ENCODE peak calls at places on chromosomes 4 and X, in ten cellular contexts. J is heart left ventricle; P is H1; H is right atrium auricular region; V is prostate gland; Q is tibial artery; Y is CD4-positive, alpha-beta T cell; B is Caco-2; K is K562; D is stomach. R is an unnamed sample.
A peak's percentile ranks its signal among the peaks of the same experiment; 100 is the strongest.

GRCh38 chrX:149829751-149830191 is 48.0 kb downstream of the MAGEA9 start:
- DNase-seq in J (no peak), P (no peak), H (no peak), V (no peak), Q (no peak), Y (peak; percentile 1), B (no peak), K (no peak), D (no peak), R (no peak)

GRCh38 chrX:5458300-5458699 is 770.4 kb downstream of the NLGN4X start:
- DNase-seq in J (no peak), P (no peak), H (no peak), V (no peak), Q (no peak), Y (no peak), B (no peak), K (no peak), D (no peak), R (no peak)

GRCh38 chr4:80361329-80361900 is 25.9 kb downstream of the CFAP299 start:
- DNase-seq in J (no peak), P (no peak), H (no peak), V (no peak), Q (no peak), Y (no peak), B (no peak), K (peak; percentile 17), D (no peak), R (no peak)

GRCh38 chr4:147755567-147756295 is 23.8 kb downstream of the ARHGAP10 start:
- DNase-seq in J (no peak), P (no peak), H (no peak), V (no peak), Q (no peak), Y (no peak), B (no peak), K (no peak), D (no peak), R (no peak)

GRCh38 chrX:12026481-12026880 is 111.8 kb upstream of the FRMPD4 start:
- DNase-seq in J (no peak), P (no peak), H (no peak), V (no peak), Q (no peak), Y (no peak), B (no peak), K (no peak), D (no peak), R (no peak)

GRCh38 chrX:65697915-65698796 is 30.7 kb downstream of the MSN start:
- DNase-seq in J (peak; percentile 69), P (no peak), H (peak; percentile 71), V (no peak), Q (peak; percentile 47), Y (peak; percentile 58), B (no peak), K (peak; percentile 82), D (peak; percentile 37), R (peak; percentile 76)

GRCh38 chr4:159593651-159594050 is 490.8 kb downstream of the RAPGEF2 start:
- DNase-seq in J (no peak), P (no peak), H (no peak), V (no peak), Q (no peak), Y (no peak), B (no peak), K (no peak), D (no peak), R (no peak)

GRCh38 chrX:17520206-17520605 is 145.2 kb downstream of the NHS start:
- DNase-seq in J (no peak), P (no peak), H (no peak), V (no peak), Q (peak; percentile 23), Y (no peak), B (no peak), K (no peak), D (no peak), R (no peak)

GRCh38 chrX:131045786-131046185 is 12.4 kb upstream of the ARHGAP36 start:
- DNase-seq in J (no peak), P (no peak), H (no peak), V (no peak), Q (no peak), Y (no peak), B (no peak), K (no peak), D (no peak), R (no peak)

GRCh38 chrX:131046596-131046995 is 11.6 kb upstream of the ARHGAP36 start:
- DNase-seq in J (no peak), P (no peak), H (no peak), V (no peak), Q (no peak), Y (no peak), B (no peak), K (no peak), D (no peak), R (no peak)

GRCh38 chrX:131040781-131041180 is 17.4 kb upstream of the ARHGAP36 start:
- DNase-seq in J (no peak), P (no peak), H (no peak), V (no peak), Q (no peak), Y (no peak), B (no peak), K (no peak), D (no peak), R (no peak)

GRCh38 chrX:131041652-131042051 is 16.5 kb upstream of the ARHGAP36 start:
- DNase-seq in J (no peak), P (no peak), H (no peak), V (no peak), Q (no peak), Y (no peak), B (no peak), K (no peak), D (no peak), R (no peak)
- H3K27me3 ChIP-seq in J (no peaks in the 10 kb centered on the region), P (no peaks in the 10 kb centered on the region), H (no peaks in the 10 kb centered on the region), V (no peaks in the 10 kb centered on the region), Q (no peaks in the 10 kb centered on the region), Y (peaks cover 9% of the 10 kb centered on the region), B (no peaks in the 10 kb centered on the region), K (peaks cover 6% of the 10 kb centered on the region), D (peaks cover 4% of the 10 kb centered on the region), R (no peaks in the 10 kb centered on the region)

DNA sequence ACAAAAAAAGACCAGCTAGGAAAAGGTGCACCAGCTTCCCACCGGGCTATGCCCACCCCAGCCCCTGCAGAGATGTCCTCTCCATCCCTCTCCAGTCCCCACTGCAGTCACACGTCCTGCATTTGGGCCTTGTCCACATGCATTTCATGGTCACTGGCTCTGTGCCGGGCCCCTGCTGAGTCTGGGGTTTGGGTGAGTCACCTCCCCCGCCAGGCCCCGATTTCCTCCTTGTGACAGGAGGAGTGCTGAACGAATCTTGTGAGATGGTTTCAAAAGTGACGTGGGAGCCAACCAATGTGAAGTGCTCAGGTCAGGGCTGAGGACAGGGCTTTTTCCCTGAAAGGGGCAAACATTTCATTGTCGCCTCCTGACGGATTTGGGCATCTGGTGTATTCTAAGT is 7.1 kb downstream of the CPZ start:
- DNase-seq in J (no peak), P (no peak), H (no peak), V (no peak), Q (no peak), Y (no peak), B (no peak), K (peak; percentile 60), D (no peak), R (peak; percentile 23)
- H3K27me3 ChIP-seq in J (no peaks in the 10 kb centered on the region), P (no peaks in the 10 kb centered on the region), H (no peaks in the 10 kb centered on the region), V (no peaks in the 10 kb centered on the region), Q (no peaks in the 10 kb centered on the region), Y (no peaks in the 10 kb centered on the region), B (no peaks in the 10 kb centered on the region), K (no peaks in the 10 kb centered on the region), D (peaks cover 50% of the 10 kb centered on the region), R (no peaks in the 10 kb centered on the region)

GRCh38 chr4:110638347-110638746 is 15.5 kb upstream of the PITX2 start:
- DNase-seq in J (no peak), P (no peak), H (no peak), V (no peak), Q (no peak), Y (no peak), B (no peak), K (no peak), D (no peak), R (no peak)

GRCh38 chr4:110641218-110641617 is 18.3 kb upstream of the PITX2 start:
- DNase-seq in J (no peak), P (peak; percentile 61), H (no peak), V (no peak), Q (no peak), Y (no peak), B (no peak), K (no peak), D (no peak), R (no peak)

GRCh38 chr4:110637408-110638131 is 14.7 kb upstream of the PITX2 start:
- DNase-seq in J (no peak), P (peak; percentile 75), H (no peak), V (no peak), Q (no peak), Y (no peak), B (peak; percentile 51), K (no peak), D (no peak), R (no peak)

GRCh38 chr4:110640608-110641007 is 17.7 kb upstream of the PITX2 start:
- DNase-seq in J (no peak), P (no peak), H (no peak), V (no peak), Q (no peak), Y (no peak), B (no peak), K (no peak), D (no peak), R (no peak)

DNA sequence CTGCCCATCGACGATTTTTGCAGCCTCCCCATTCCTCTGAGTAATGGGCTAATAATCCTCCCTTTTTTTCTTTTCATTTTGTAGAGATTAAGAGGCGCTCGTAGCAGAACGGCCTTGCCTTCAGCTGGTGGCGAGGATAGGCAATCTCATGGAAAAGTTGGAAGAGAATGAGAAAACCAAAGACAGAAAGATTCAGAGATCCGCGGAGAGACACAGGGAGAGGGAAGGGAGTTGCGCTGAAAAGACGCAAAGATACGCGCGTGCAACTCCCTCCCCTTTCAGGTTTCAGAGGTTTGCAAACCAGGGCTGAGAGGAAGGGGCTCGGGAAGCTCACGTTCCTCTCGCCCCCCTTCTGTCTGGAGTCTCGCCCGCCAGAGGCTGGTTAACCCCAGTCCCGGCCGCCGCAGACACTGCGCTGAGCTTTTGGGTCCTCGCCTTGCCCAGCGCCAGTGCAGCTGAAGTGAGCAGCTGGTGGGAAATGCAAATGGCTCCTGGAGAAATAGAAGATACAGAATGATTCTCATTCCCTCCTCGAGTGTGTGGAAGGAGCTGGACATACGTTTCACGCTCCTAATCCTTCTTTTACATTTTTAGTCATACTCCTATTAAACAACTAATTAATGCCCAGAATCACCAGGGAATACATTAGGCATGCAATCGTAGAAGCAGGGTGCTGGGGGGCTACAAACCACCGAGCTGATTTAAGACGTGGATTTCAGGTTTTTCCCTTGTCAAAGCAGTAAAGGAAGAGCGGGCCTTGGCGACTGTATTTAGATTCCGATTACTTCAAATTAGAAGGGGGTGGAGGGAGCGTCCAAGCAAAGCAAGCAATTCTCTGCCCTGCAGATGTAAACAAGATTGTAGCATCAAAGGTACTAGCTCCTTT is 16.6 kb upstream of the PITX2 start:
- DNase-seq in J (no peak), P (peak; percentile 65), H (no peak), V (no peak), Q (no peak), Y (no peak), B (no peak), K (no peak), D (no peak), R (no peak)
- H3K27me3 ChIP-seq in J (peaks cover 67% of the 10 kb centered on the region), P (peaks cover 83% of the 10 kb centered on the region), H (peaks cover 57% of the 10 kb centered on the region), V (peaks cover 30% of the 10 kb centered on the region), Q (no peaks in the 10 kb centered on the region), Y (peaks cover 94% of the 10 kb centered on the region), B (no peaks in the 10 kb centered on the region), K (peaks cover 30% of the 10 kb centered on the region), D (peaks cover 100% of the 10 kb centered on the region), R (peaks cover 7% of the 10 kb centered on the region)

DNA sequence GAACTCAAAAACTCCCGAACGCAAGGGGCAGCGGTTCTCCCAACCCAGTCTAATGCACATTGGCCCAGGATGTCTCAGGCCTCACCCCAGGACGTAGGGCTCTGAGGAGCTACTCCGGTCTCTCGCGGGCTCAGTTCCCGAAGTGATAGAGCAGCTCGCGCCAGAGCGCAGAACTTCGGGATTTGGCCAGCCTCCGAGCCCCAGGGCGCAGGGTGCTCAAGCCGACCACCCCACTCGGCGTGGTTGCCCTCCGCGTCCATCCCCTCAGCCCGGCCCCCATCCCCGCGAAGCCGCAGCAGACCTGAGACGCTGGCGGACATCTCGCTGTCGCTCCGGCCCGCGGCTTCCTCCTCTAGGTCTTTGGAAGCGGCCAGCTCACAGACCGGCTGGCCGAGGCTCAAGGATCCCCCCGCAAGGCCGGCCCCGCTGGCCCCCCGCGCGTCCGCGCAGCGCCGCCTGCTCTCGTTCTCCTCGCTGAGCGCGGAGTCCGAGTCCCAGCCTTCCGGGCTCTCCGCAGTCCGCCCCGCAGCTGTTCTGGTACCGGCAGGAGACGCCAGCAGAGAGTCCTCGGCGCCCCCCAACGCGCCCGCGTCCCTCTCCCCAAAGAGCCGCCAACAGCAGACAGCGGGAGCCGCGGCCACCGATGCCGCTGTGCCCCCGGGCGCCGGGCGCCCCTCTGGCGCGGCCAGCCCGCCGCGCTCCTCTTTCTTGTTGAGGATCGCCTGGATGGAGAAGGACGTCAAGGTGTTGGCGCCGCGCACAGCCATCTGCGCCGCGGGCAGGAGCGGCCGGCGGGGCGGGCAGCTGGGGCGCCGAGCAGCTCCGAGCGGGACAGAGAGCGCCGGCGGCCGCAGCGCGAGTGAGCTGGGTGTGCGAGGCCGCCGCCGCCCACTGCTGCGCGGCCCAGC is at the start of gene NKX3-2:
- DNase-seq in J (no peak), P (peak; percentile 78), H (no peak), V (no peak), Q (no peak), Y (no peak), B (no peak), K (peak; percentile 29), D (no peak), R (no peak)
- H3K27me3 ChIP-seq in J (peaks cover 100% of the 10 kb centered on the region), P (peaks cover 99% of the 10 kb centered on the region), H (peaks cover 90% of the 10 kb centered on the region), V (peaks cover 53% of the 10 kb centered on the region), Q (no peaks in the 10 kb centered on the region), Y (peaks cover 94% of the 10 kb centered on the region), B (no peaks in the 10 kb centered on the region), K (peaks cover 10% of the 10 kb centered on the region), D (peaks cover 100% of the 10 kb centered on the region), R (no peaks in the 10 kb centered on the region)

R was measured in right cardiac atrium.